ENCODE peak calls at places on chromosomes 12 and 14, in eight cellular contexts. A is stimulated activated CD4-positive, alpha-beta T cell treated with anti-CD3 and anti-CD28 coated beads, Interleukin-4, amount 100 ng/mL, for 48 hours; U is NCI-H2171; O is pancreas; S is foreskin fibroblast; I is kidney epithelial cell; X is iPS DF 6.9; L is fibroblast of pulmonary artery. T is an unnamed sample.

GRCh38 chr14:69614592-69614991 is 3.2 kb downstream of the SUSD6 start:
- DNase-seq in L (no peak), U (no peak), X (no peak), I (no peak), A (no peak), S (no peak), O (no peak), T (no peak)

GRCh38 chr12:124015791-124016510 is 42.9 kb downstream of the ZNF664 start:
- DNase-seq in X (no peak), I (no peak), U (no peak), O (no peak), L (no peak), S (no peak), A (no peak), T (no peak)

GRCh38 chr12:125263385-125263784 is 198.2 kb downstream of the AACS start:
- DNase-seq in L (no peak), X (no peak), S (no peak), U (no peak), O (no peak), A (no peak), I (no peak), T (no peak)

GRCh38 chr12:96177013-96177412 is 17.2 kb upstream of the ELK3 start:
- DNase-seq in L (peak), A (peak), S (peak), U (no peak), I (no peak), O (no peak), X (no peak), T (no peak)

GRCh38 chr12:89252284-89252683 is 100.0 kb downstream of the DUSP6 start:
- DNase-seq in X (no peak), O (no peak), S (peak), L (no peak), A (no peak), I (no peak), U (no peak), T (no peak)

GRCh38 chr12:81257952-81258551 is 180.2 kb downstream of the ACSS3 start:
- DNase-seq in X (no peak), S (peak), U (peak), L (peak), I (peak), O (no peak), A (no peak), T (no peak)

GRCh38 chr12:126095748-126096510 is 1030.7 kb downstream of the AACS start:
- DNase-seq in S (no peak), U (no peak), O (no peak), L (no peak), I (no peak), A (no peak), X (no peak), T (no peak)

GRCh38 chr14:77707355-77707723 is 484 bp downstream of the ALKBH1 start:
- DNase-seq in A (no peak), X (no peak), U (peak), L (peak), S (peak), I (no peak), O (no peak), T (no peak)

GRCh38 chr12:128586630-128587029 is 237.1 kb downstream of the SLC15A4 start:
- DNase-seq in A (no peak), X (no peak), L (no peak), S (no peak), I (no peak), U (no peak), O (no peak), T (no peak)

GRCh38 chr12:49969027-49969426 is 3.7 kb upstream of the AQP6 start:
- DNase-seq in X (no peak), S (no peak), I (no peak), A (no peak), O (peak), U (no peak), L (no peak), T (no peak)

GRCh38 chr12:130917607-130918006 is 36.1 kb upstream of the ADGRD1 start:
- DNase-seq in S (no peak), L (no peak), A (no peak), X (no peak), O (no peak), I (no peak), U (no peak), T (no peak)

GRCh38 chr12:90979936-90980335 is 24.8 kb downstream of the EPYC start:
- DNase-seq in S (peak), X (no peak), A (no peak), U (no peak), I (no peak), L (peak), O (no peak), T (no peak)

GRCh38 chr12:116389990-116390655 is 112.6 kb upstream of the MED13L start:
- DNase-seq in O (no peak), U (no peak), L (peak), S (peak), A (no peak), X (no peak), I (peak), T (no peak)

GRCh38 chr12:128290938-128291337 is 24.0 kb downstream of the TMEM132C start:
- DNase-seq in U (no peak), I (no peak), A (no peak), S (no peak), O (no peak), X (no peak), L (no peak), T (no peak)

T was measured in ureter.